ENCODE peak calls at places on chromosomes 1 and 21, in seven cellular contexts. P, E, D, T, C, K and Y are unnamed samples.
A peak's percentile ranks its signal among the peaks of the same experiment; 100 is the strongest.

GRCh38 chr21:45109831-45110492 is 35.6 kb downstream of the ADARB1 start:
- DNase-seq in P (peak; percentile 81), E (no peak), D (peak; percentile 29), T (no peak), C (peak; percentile 95), K (peak; percentile 56), Y (no peak)

GRCh38 chr1:160214481-160215140 is 9.4 kb downstream of the PEA15 start:
- DNase-seq in P (no peak), E (no peak), D (no peak), T (no peak), C (no peak), K (no peak), Y (no peak)

GRCh38 chr21:43903451-43904091 is 38.5 kb downstream of the AGPAT3 start:
- DNase-seq in P (no peak), E (no peak), D (no peak), T (peak; percentile 46), C (no peak), K (no peak), Y (no peak)

GRCh38 chr1:228376262-228376628 is 30.4 kb downstream of the TRIM11 start:
- DNase-seq in P (no peak), E (no peak), D (no peak), T (no peak), C (no peak), K (no peak), Y (no peak)

GRCh38 chr1:206842851-206843250 is 22.6 kb upstream of the IL20 start:
- DNase-seq in P (no peak), E (no peak), D (no peak), T (no peak), C (no peak), K (no peak), Y (no peak)

GRCh38 chr1:57367945-57368344 is 55.9 kb downstream of the DAB1 start:
- DNase-seq in P (no peak), E (no peak), D (no peak), T (no peak), C (no peak), K (no peak), Y (no peak)

GRCh38 chr1:228416217-228416971 is at the start of gene TRIM17:
- DNase-seq in P (peak; percentile 60), E (peak; percentile 60), D (peak; percentile 23), T (peak; percentile 59), C (no peak), K (no peak), Y (peak; percentile 80)

GRCh38 chr1:101854271-101854670 is 142.5 kb downstream of the OLFM3 start:
- DNase-seq in P (no peak), E (no peak), D (no peak), T (no peak), C (no peak), K (no peak), Y (no peak)

GRCh38 chr1:110481968-110482623 is 31.1 kb downstream of the PROK1 start:
- DNase-seq in P (no peak), E (no peak), D (no peak), T (no peak), C (no peak), K (no peak), Y (no peak)

DNA sequence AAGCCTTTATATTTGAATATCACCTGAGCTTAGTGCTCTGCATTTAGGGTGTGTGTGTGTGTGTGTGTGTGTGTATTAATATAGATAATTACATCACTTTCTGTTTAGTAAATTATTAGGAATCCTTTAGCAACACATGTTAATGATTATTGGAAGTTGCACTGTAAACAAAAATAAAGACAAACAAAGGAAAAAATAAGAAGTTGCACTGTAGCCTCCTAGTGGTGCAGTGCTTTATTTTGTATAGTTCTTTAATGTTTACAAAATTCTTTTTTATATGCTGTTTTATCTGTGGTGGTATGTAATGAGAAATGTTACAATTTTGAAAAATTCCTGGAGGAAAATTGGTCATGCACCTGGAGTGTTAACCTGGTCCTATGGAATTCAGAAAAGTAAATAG is 69.2 kb downstream of the UBE4B start:
- DNase-seq in P (no peak), E (no peak), D (no peak), T (no peak), C (no peak), K (no peak), Y (no peak)
- TF ChIP-seq CTCF in P (no peak), E (peak; percentile 8), D (no peak), T (peak; percentile 43), C (peak; percentile 29), K (no peak), Y (no peak)

GRCh38 chr1:67552336-67552759 is 122.1 kb upstream of the SERBP1 start:
- DNase-seq in P (no peak), E (no peak), D (no peak), T (no peak), C (no peak), K (no peak), Y (no peak)
- TF ChIP-seq CTCF in P (no peak), E (no peak), D (no peak), T (no peak), C (no peak), K (no peak), Y (no peak)

GRCh38 chr1:178094752-178095645 is 1.1 kb downstream of the RASAL2 start:
- DNase-seq in P (no peak), E (no peak), D (peak; percentile 87), T (no peak), C (no peak), K (no peak), Y (no peak)

GRCh38 chr1:178091986-178092745 is 1.7 kb upstream of the RASAL2 start:
- DNase-seq in P (no peak), E (no peak), D (peak; percentile 40), T (no peak), C (no peak), K (no peak), Y (no peak)

GRCh38 chr1:178093150-178093957 is 550 bp upstream of the RASAL2 start:
- DNase-seq in P (peak; percentile 54), E (peak; percentile 85), D (peak; percentile 98), T (peak; percentile 83), C (peak; percentile 64), K (peak; percentile 79), Y (peak; percentile 96)

GRCh38 chr1:178096421-178096820 is 2.5 kb downstream of the RASAL2 start:
- DNase-seq in P (no peak), E (no peak), D (peak; percentile 31), T (no peak), C (no peak), K (no peak), Y (no peak)

GRCh38 chr1:178093958-178094751 is at the start of gene RASAL2:
- DNase-seq in P (peak; percentile 2), E (peak; percentile 64), D (peak; percentile 61), T (peak; percentile 65), C (no peak), K (no peak), Y (peak; percentile 85)
- TF ChIP-seq CTCF in P (no peak), E (peak; percentile 36), D (peak; percentile 18), T (peak; percentile 24), C (no peak), K (no peak), Y (peak; percentile 25)

DNA sequence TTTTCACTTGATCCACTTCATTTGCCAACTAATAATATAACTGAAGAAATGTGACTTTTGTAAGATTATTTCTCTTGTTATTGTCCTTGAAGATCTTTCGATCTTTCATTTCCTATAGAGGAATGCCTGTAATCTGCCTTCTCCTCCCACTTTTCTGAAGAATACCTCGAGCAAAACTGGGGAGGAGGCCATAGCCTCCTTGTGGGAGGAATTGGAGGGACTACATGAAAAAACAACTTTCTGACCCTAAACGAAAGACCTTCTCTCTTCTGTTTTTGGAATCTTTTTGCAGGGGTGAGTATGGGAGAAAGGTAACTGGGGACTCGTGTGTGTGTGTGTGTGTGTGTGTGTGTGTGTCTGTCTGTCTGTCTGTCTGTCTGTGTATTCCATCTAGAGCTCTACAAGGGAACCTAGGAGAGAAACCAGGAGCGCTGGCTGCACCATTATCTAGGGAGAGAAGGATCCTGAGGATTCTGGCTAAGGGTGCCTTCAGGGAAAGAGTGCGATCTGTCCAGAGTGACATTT is 32.4 kb upstream of the MAB21L3 start:
- DNase-seq in P (no peak), E (no peak), D (no peak), T (no peak), C (no peak), K (no peak), Y (no peak)
- TF ChIP-seq CTCF in P (no peak), E (peak; percentile 13), D (no peak), T (no peak), C (no peak), K (no peak), Y (no peak)